ENCODE peak calls at places on chromosomes 1 and 21, in eight cellular contexts. P is aorta; U is GM23248; J is naive thymus-derived CD4-positive, alpha-beta T cell; K is upper lobe of left lung; G is pancreas; Q is tibial nerve; L is suprapubic skin. V is an unnamed sample.

GRCh38 chr1:184396081-184396480 is 9.3 kb downstream of the C1orf21 start:
- DNase-seq in P (no peak), K (no peak), J (no peak), Q (no peak), L (no peak), G (no peak), U (no peak), V (no peak)

GRCh38 chr1:167671727-167672511 is 41.9 kb downstream of the RCSD1 start:
- DNase-seq in P (no peak), U (no peak), K (peak; percentile 51), Q (no peak), J (no peak), L (no peak), G (no peak), V (no peak)

GRCh38 chr1:231512147-231512698 is 16.2 kb upstream of the TSNAX start:
- DNase-seq in G (no peak), P (no peak), Q (no peak), U (peak; percentile 90), J (no peak), K (no peak), L (no peak), V (no peak)

GRCh38 chr21:41674433-41674832 is 92.4 kb downstream of the RIPK4 start:
- DNase-seq in G (no peak), P (no peak), K (no peak), J (no peak), Q (no peak), U (no peak), L (no peak), V (no peak)

GRCh38 chr21:15164678-15165303 is 100.0 kb upstream of the NRIP1 start:
- DNase-seq in K (no peak), J (no peak), Q (no peak), P (no peak), G (no peak), U (peak; percentile 2), L (no peak), V (no peak)

GRCh38 chr1:208544058-208544457 is 299.9 kb upstream of the PLXNA2 start:
- DNase-seq in G (no peak), P (no peak), U (no peak), Q (no peak), K (no peak), J (no peak), L (no peak), V (no peak)

GRCh38 chr1:17214876-17215544 is 10.1 kb downstream of the PADI1 start:
- DNase-seq in G (no peak), K (no peak), P (no peak), J (no peak), L (no peak), U (no peak), Q (no peak), V (no peak)

GRCh38 chr1:34740161-34740875 is 14.5 kb upstream of the GJB5 start:
- DNase-seq in L (no peak), K (peak; percentile 62), P (peak; percentile 40), J (no peak), G (no peak), U (peak; percentile 44), Q (no peak), V (no peak)

GRCh38 chr21:18204931-18205330 is 39.7 kb upstream of the CHODL start:
- DNase-seq in J (no peak), L (no peak), U (no peak), G (no peak), Q (no peak), P (no peak), K (no peak), V (no peak)

GRCh38 chr1:167923324-167924039 is 9.5 kb upstream of the ADCY10 start:
- DNase-seq in Q (no peak), J (no peak), K (no peak), G (no peak), P (no peak), L (no peak), U (no peak), V (no peak)

GRCh38 chr1:229753764-229754553 is 127.9 kb downstream of the URB2 start:
- DNase-seq in U (peak; percentile 2), L (no peak), G (peak; percentile 59), J (peak; percentile 11), P (peak; percentile 69), Q (no peak), K (no peak), V (no peak)

GRCh38 chr1:155931332-155932038 is 2.7 kb downstream of the KHDC4 start:
- DNase-seq in U (peak; percentile 56), P (no peak), K (no peak), L (no peak), Q (no peak), J (no peak), G (no peak), V (no peak)

GRCh38 chr1:87227651-87228050 is 101.0 kb upstream of the LMO4 start:
- DNase-seq in G (no peak), J (no peak), U (no peak), K (no peak), P (no peak), L (no peak), Q (no peak), V (no peak)

GRCh38 chr1:91732291-91732953 is 153.5 kb downstream of the TGFBR3 start:
- DNase-seq in Q (no peak), P (no peak), J (no peak), K (no peak), G (no peak), L (no peak), U (peak; percentile 91), V (no peak)

GRCh38 chr1:184215274-184215925 is 163.9 kb downstream of the TSEN15 start:
- DNase-seq in L (no peak), Q (no peak), P (no peak), K (peak; percentile 49), U (no peak), J (no peak), G (no peak), V (no peak)

GRCh38 chr1:212315907-212316306 is 30.7 kb downstream of the PPP2R5A start:
- DNase-seq in Q (no peak), L (no peak), K (no peak), J (no peak), G (no peak), U (peak; percentile 41), P (no peak), V (no peak)

GRCh38 chr1:112794654-112795239 is 79.6 kb upstream of the PPM1J start:
- DNase-seq in L (no peak), K (no peak), G (no peak), U (no peak), P (no peak), J (no peak), Q (no peak), V (no peak)

GRCh38 chr1:212353181-212353580 is 61.5 kb downstream of the PACC1 start:
- DNase-seq in U (peak; percentile 66), L (no peak), Q (no peak), K (no peak), P (no peak), G (no peak), J (no peak), V (no peak)

GRCh38 chr1:88683516-88683847 is 591 bp upstream of the PKN2 start:
- DNase-seq in J (no peak), U (peak; percentile 62), G (peak; percentile 63), K (peak; percentile 60), L (peak; percentile 69), P (peak; percentile 81), Q (peak; percentile 54), V (peak; percentile 13)

GRCh38 chr1:151013518-151013917 is 5.3 kb downstream of the PRUNE1 start:
- DNase-seq in G (no peak), J (no peak), P (no peak), L (no peak), U (no peak), K (peak; percentile 68), Q (no peak), V (no peak)

GRCh38 chr1:4130096-4130495 is 230.0 kb upstream of the C1orf174 start:
- DNase-seq in K (no peak), P (peak; percentile 44), G (peak; percentile 23), L (no peak), J (no peak), Q (no peak), U (no peak), V (no peak)

GRCh38 chr1:4127595-4128140 is 227.6 kb upstream of the C1orf174 start:
- DNase-seq in G (no peak), P (peak; percentile 37), J (no peak), Q (no peak), U (no peak), L (peak; percentile 36), K (no peak), V (no peak)

GRCh38 chr1:4131734-4132133 is 231.7 kb upstream of the C1orf174 start:
- DNase-seq in U (no peak), K (no peak), J (no peak), P (no peak), G (no peak), L (no peak), Q (no peak), V (no peak)

GRCh38 chr1:4128616-4129015 is 228.5 kb upstream of the C1orf174 start:
- DNase-seq in Q (no peak), G (no peak), J (no peak), K (no peak), L (peak; percentile 41), U (no peak), P (peak; percentile 37), V (no peak)

GRCh38 chr1:4129693-4130092 is 229.6 kb upstream of the C1orf174 start:
- DNase-seq in P (peak; percentile 47), G (peak; percentile 25), Q (no peak), U (no peak), K (no peak), L (no peak), J (no peak), V (no peak)
- H3K9me3 ChIP-seq in P (no peaks in the 10 kb centered on the region), G (no peaks in the 10 kb centered on the region), Q (no peaks in the 10 kb centered on the region), U (no peaks in the 10 kb centered on the region), K (no peaks in the 10 kb centered on the region), L (no peaks in the 10 kb centered on the region), J (no peaks in the 10 kb centered on the region), V (no peaks in the 10 kb centered on the region)

GRCh38 chr21:21631961-21632360 is 633.8 kb downstream of the NCAM2 start:
- DNase-seq in J (no peak), P (peak; percentile 59), G (no peak), L (no peak), Q (no peak), K (no peak), U (peak; percentile 62), V (no peak)
- H3K9me3 ChIP-seq in J (no peaks in the 10 kb centered on the region), P (no peaks in the 10 kb centered on the region), G (no peaks in the 10 kb centered on the region), L (no peaks in the 10 kb centered on the region), Q (no peaks in the 10 kb centered on the region), K (no peaks in the 10 kb centered on the region), U (no peaks in the 10 kb centered on the region), V (no peaks in the 10 kb centered on the region)

GRCh38 chr1:119827010-119827409 is 15.8 kb upstream of the REG4 start:
- DNase-seq in K (no peak), L (no peak), J (no peak), Q (no peak), G (no peak), P (no peak), U (peak; percentile 19), V (no peak)
- H3K9me3 ChIP-seq in K (no peaks in the 10 kb centered on the region), L (no peaks in the 10 kb centered on the region), J (no peaks in the 10 kb centered on the region), Q (no peaks in the 10 kb centered on the region), G (no peaks in the 10 kb centered on the region), P (no peaks in the 10 kb centered on the region), U (no peaks in the 10 kb centered on the region), V (no peaks in the 10 kb centered on the region)

GRCh38 chr1:40689737-40690136 is 1.8 kb upstream of the NFYC start:
- DNase-seq in U (no peak), Q (no peak), P (no peak), G (no peak), J (no peak), L (no peak), K (no peak), V (no peak)
- H3K9me3 ChIP-seq in U (no peaks in the 10 kb centered on the region), Q (no peaks in the 10 kb centered on the region), P (no peaks in the 10 kb centered on the region), G (no peaks in the 10 kb centered on the region), J (no peaks in the 10 kb centered on the region), L (no peaks in the 10 kb centered on the region), K (no peaks in the 10 kb centered on the region), V (no peaks in the 10 kb centered on the region)

GRCh38 chr1:2795926-2796325 is 5.6 kb downstream of the TTC34 start:
- DNase-seq in P (peak; percentile 36), Q (no peak), J (no peak), L (peak; percentile 15), U (no peak), G (no peak), K (no peak), V (no peak)
- H3K9me3 ChIP-seq in P (peaks cover 14% of the 10 kb centered on the region), Q (no peaks in the 10 kb centered on the region), J (no peaks in the 10 kb centered on the region), L (peaks cover 23% of the 10 kb centered on the region), U (no peaks in the 10 kb centered on the region), G (no peaks in the 10 kb centered on the region), K (peaks cover 14% of the 10 kb centered on the region), V (no peaks in the 10 kb centered on the region)

V was measured in T-helper 17 cell.